ENCODE peak calls at places on chromosomes 3 and 15, in five cellular contexts. One of them, this sample, is unnamed.

GRCh38 chr3:131702156-131702555 is 199.4 kb upstream of the MRPL3 start:
- DNase-seq in ovary: no peak
- DNase-seq in testis: no peak
- DNase-seq in heart left ventricle: no peak
- DNase-seq in adrenal gland: no peak
- DNase-seq in this sample: no peak

GRCh38 chr3:195070321-195070720 is 200.6 kb downstream of the XXYLT1 start:
- DNase-seq in heart left ventricle: peak
- DNase-seq in testis: no peak
- DNase-seq in adrenal gland: no peak
- DNase-seq in ovary: no peak
- DNase-seq in this sample: no peak

GRCh38 chr15:38482572-38482971 is 28.6 kb downstream of the FAM98B start:
- DNase-seq in testis: no peak
- DNase-seq in ovary: no peak
- DNase-seq in heart left ventricle: no peak
- DNase-seq in adrenal gland: no peak
- DNase-seq in this sample: no peak

GRCh38 chr3:178245385-178245778 is 290.9 kb upstream of the KCNMB2 start:
- DNase-seq in ovary: no peak
- DNase-seq in adrenal gland: no peak
- DNase-seq in testis: no peak
- DNase-seq in heart left ventricle: no peak
- DNase-seq in this sample: no peak

GRCh38 chr15:60406513-60407124 is 8.8 kb upstream of the ANXA2 start:
- DNase-seq in adrenal gland: no peak
- DNase-seq in ovary: no peak
- DNase-seq in heart left ventricle: no peak
- DNase-seq in testis: no peak
- DNase-seq in this sample: no peak

GRCh38 chr3:108305484-108306172 is 9.3 kb downstream of the HHLA2 start:
- DNase-seq in heart left ventricle: no peak
- DNase-seq in testis: no peak
- DNase-seq in ovary: no peak
- DNase-seq in adrenal gland: peak
- DNase-seq in this sample: no peak

GRCh38 chr3:38084019-38084968 is 45.3 kb downstream of the DLEC1 start:
- DNase-seq in testis: peak
- DNase-seq in adrenal gland: peak
- DNase-seq in heart left ventricle: no peak
- DNase-seq in ovary: peak
- DNase-seq in this sample: no peak

GRCh38 chr3:115581347-115582135 is 41.8 kb upstream of the GAP43 start:
- DNase-seq in heart left ventricle: no peak
- DNase-seq in testis: no peak
- DNase-seq in adrenal gland: no peak
- DNase-seq in ovary: no peak
- DNase-seq in this sample: no peak

GRCh38 chr3:123751478-123751877 is 132.7 kb downstream of the MYLK start:
- DNase-seq in adrenal gland: no peak
- DNase-seq in testis: no peak
- DNase-seq in heart left ventricle: no peak
- DNase-seq in ovary: no peak
- DNase-seq in this sample: no peak

GRCh38 chr15:62272290-62272689 is 107.2 kb upstream of the C2CD4B start:
- DNase-seq in ovary: no peak
- DNase-seq in testis: no peak
- DNase-seq in heart left ventricle: no peak
- DNase-seq in adrenal gland: no peak
- DNase-seq in this sample: no peak

GRCh38 chr3:95297586-95297985 is 1234.7 kb downstream of the NSUN3 start:
- DNase-seq in testis: no peak
- DNase-seq in heart left ventricle: no peak
- DNase-seq in ovary: no peak
- DNase-seq in adrenal gland: no peak
- DNase-seq in this sample: no peak

GRCh38 chr3:139473155-139473771 is 3.1 kb downstream of the RBP2 start:
- DNase-seq in adrenal gland: no peak
- DNase-seq in ovary: no peak
- DNase-seq in testis: no peak
- DNase-seq in heart left ventricle: no peak
- DNase-seq in this sample: no peak

GRCh38 chr3:144018776-144019175 is 47.2 kb downstream of the DIPK2A start:
- DNase-seq in ovary: no peak
- DNase-seq in adrenal gland: peak
- DNase-seq in heart left ventricle: no peak
- DNase-seq in testis: no peak
- DNase-seq in this sample: no peak

GRCh38 chr3:194761384-194761783 is 75.7 kb downstream of the FAM43A start:
- DNase-seq in ovary: no peak
- DNase-seq in adrenal gland: no peak
- DNase-seq in heart left ventricle: no peak
- DNase-seq in testis: peak
- DNase-seq in this sample: no peak

GRCh38 chr15:33032053-33032452 is 162.5 kb downstream of the FMN1 start:
- DNase-seq in heart left ventricle: no peak
- DNase-seq in ovary: no peak
- DNase-seq in adrenal gland: no peak
- DNase-seq in testis: no peak
- DNase-seq in this sample: no peak

GRCh38 chr3:113002676-113003075 is 11.9 kb downstream of the GTPBP8 start:
- DNase-seq in adrenal gland: no peak
- DNase-seq in heart left ventricle: no peak
- DNase-seq in ovary: no peak
- DNase-seq in testis: no peak
- DNase-seq in this sample: no peak

GRCh38 chr3:156918746-156919145 is 92.6 kb downstream of the LEKR1 start:
- DNase-seq in adrenal gland: no peak
- DNase-seq in testis: no peak
- DNase-seq in heart left ventricle: no peak
- DNase-seq in ovary: no peak
- DNase-seq in this sample: no peak

GRCh38 chr3:133408961-133409360 is 9.1 kb downstream of the BFSP2 start:
- DNase-seq in ovary: no peak
- DNase-seq in heart left ventricle: no peak
- DNase-seq in adrenal gland: no peak
- DNase-seq in testis: no peak
- DNase-seq in this sample: no peak

DNA sequence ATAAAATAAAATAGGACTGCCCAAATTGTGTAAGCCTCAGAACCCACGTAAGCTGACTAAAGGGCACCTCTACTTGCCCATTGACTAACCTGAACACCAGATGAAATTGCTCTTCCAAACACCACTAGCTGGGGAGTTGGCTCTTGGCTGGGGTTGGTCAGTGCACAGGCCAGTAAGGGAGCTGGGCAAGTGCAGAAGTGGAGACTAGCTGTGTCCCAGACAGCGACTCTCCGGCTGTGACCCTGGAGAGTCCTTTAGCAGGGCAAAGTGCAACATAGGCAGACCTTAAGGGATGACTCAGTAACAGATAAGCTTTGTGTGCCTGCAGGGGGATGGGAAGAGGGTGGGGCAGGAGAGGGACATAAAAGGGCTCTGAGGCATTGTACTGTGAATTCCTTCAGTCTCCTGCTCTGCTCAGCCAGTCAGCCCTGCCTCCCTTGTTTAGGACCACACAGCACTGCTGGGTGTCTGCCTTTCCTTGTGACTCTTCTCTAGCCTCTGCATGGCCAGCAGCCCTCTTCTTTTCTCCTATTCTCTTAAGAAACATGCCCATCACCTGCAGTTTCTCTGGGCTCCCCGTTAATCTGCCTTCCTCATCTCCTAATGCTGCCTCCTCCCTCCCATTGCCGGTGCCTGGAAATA is 13.2 kb downstream of the NR1I2 start:
- DNase-seq in adrenal gland: peak
- DNase-seq in testis: no peak
- DNase-seq in heart left ventricle: no peak
- DNase-seq in ovary: no peak
- DNase-seq in this sample: peak
- TF ChIP-seq POLR2A in adrenal gland: no peak
- TF ChIP-seq POLR2A in testis: no peak
- TF ChIP-seq POLR2A in heart left ventricle: no peak
- TF ChIP-seq POLR2A in ovary: no peak
- TF ChIP-seq POLR2A in this sample: no peak

GRCh38 chr3:150733373-150733935 is 29.5 kb downstream of the SIAH2 start:
- DNase-seq in heart left ventricle: no peak
- DNase-seq in testis: no peak
- DNase-seq in ovary: no peak
- DNase-seq in adrenal gland: no peak
- DNase-seq in this sample: no peak

GRCh38 chr3:150723946-150724345 is 20.2 kb upstream of the ERICH6 start:
- DNase-seq in ovary: no peak
- DNase-seq in testis: no peak
- DNase-seq in adrenal gland: no peak
- DNase-seq in heart left ventricle: no peak
- DNase-seq in this sample: no peak

GRCh38 chr3:150729682-150730360 is 26.1 kb upstream of the ERICH6 start:
- DNase-seq in adrenal gland: no peak
- DNase-seq in testis: no peak
- DNase-seq in heart left ventricle: no peak
- DNase-seq in ovary: no peak
- DNase-seq in this sample: no peak

GRCh38 chr3:150725548-150725947 is 21.8 kb upstream of the ERICH6 start:
- DNase-seq in ovary: no peak
- DNase-seq in heart left ventricle: no peak
- DNase-seq in adrenal gland: no peak
- DNase-seq in testis: no peak
- DNase-seq in this sample: no peak

DNA sequence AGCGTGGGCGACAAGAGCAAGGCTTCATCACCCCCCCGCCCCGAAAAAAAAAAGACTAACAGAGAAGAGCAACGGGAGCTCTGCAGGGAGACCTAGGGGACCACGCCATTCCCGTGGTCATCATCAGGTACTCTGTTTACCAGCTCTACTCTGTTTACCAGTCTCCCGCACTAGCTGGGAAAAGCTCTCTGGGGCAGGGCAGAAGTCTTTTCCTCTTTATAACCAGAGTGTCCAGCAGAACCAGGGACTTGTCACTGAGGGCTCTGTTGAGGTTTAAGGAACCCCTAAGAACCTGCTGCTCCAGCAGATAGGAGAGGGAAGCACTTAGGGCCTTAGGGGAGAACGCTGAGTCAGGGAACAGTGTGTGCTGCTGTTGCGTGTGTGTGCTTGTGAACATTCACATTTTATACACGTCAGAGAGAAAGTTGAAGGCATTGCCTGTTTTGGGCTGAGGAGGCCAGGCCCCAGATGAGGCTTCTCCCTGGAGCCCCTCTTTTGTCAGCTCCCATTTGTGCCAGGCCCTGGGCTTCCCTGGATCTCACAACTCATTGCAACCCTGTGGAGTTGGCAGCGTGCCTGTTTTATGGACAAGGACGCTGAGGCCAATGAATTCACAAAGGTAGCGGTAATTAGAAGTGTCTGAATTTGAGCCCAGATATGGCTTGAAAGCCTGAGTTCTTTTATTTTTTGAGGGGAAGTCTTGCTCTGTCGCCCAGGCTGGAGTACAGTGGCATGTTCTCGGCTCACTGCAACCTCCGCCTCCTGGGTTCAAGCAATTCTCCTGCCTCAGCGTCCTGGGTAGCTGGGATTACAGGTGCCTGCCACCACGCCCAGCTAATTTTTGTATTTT is 24.2 kb upstream of the ERICH6 start:
- DNase-seq in adrenal gland: peak
- DNase-seq in ovary: no peak
- DNase-seq in heart left ventricle: no peak
- DNase-seq in testis: peak
- DNase-seq in this sample: no peak
- TF ChIP-seq POLR2A in adrenal gland: peak
- TF ChIP-seq POLR2A in ovary: no peak
- TF ChIP-seq POLR2A in heart left ventricle: no peak
- TF ChIP-seq POLR2A in testis: no peak
- TF ChIP-seq POLR2A in this sample: no peak

GRCh38 chr3:172710709-172711456 is at the start of gene NCEH1:
- DNase-seq in testis: peak
- DNase-seq in adrenal gland: peak
- DNase-seq in heart left ventricle: peak
- DNase-seq in ovary: peak
- DNase-seq in this sample: peak
- TF ChIP-seq POLR2A in testis: no peak
- TF ChIP-seq POLR2A in adrenal gland: peak
- TF ChIP-seq POLR2A in heart left ventricle: peak
- TF ChIP-seq POLR2A in ovary: peak
- TF ChIP-seq POLR2A in this sample: peak

GRCh38 chr3:196604548-196604947 is 34.9 kb upstream of the NRROS start:
- DNase-seq in ovary: no peak
- DNase-seq in adrenal gland: no peak
- DNase-seq in heart left ventricle: no peak
- DNase-seq in testis: no peak
- DNase-seq in this sample: no peak

GRCh38 chr3:196611761-196612483 is 27.6 kb upstream of the NRROS start:
- DNase-seq in heart left ventricle: no peak
- DNase-seq in ovary: no peak
- DNase-seq in testis: no peak
- DNase-seq in adrenal gland: no peak
- DNase-seq in this sample: no peak

GRCh38 chr3:196609815-196610515 is 29.5 kb upstream of the NRROS start:
- DNase-seq in testis: no peak
- DNase-seq in heart left ventricle: no peak
- DNase-seq in ovary: no peak
- DNase-seq in adrenal gland: no peak
- DNase-seq in this sample: no peak

GRCh38 chr3:196608693-196609092 is 30.8 kb upstream of the NRROS start:
- DNase-seq in adrenal gland: no peak
- DNase-seq in testis: no peak
- DNase-seq in heart left ventricle: no peak
- DNase-seq in ovary: no peak
- DNase-seq in this sample: no peak

DNA sequence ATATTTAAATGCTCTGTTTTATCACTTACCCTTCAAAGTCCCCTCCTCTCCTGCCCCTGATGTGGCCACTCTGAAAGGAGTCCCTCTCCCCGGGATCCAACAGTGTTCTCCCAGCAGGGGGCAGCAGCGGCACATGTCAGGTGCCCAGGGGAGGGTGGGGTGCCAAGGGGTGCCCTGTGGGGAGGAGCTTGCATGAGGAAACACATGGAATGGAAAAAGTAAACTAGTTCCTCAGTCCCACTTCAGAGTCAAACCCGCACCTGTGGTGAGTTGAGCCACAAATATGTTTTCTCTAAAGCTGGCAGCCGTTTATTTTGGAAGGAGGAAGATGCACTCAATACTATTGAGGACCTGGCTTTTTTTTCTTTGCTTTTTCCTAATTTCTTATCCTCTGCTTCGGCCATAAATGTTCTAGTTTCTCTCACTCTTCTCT is 30.1 kb upstream of the NRROS start:
- DNase-seq in testis: peak
- DNase-seq in heart left ventricle: peak
- DNase-seq in ovary: peak
- DNase-seq in adrenal gland: peak
- DNase-seq in this sample: peak
- TF ChIP-seq POLR2A in testis: no peak
- TF ChIP-seq POLR2A in heart left ventricle: no peak
- TF ChIP-seq POLR2A in ovary: no peak
- TF ChIP-seq POLR2A in adrenal gland: no peak
- TF ChIP-seq POLR2A in this sample: no peak